ENCODE peak calls at places on chromosomes 3 and 15, in five cellular contexts. One of them, this sample, is unnamed.

GRCh38 chr15:51377038-51377761 is 35.7 kb downstream of the GLDN start:
- DNase-seq in K562: no peak
- DNase-seq in IMR-90: peak
- DNase-seq in HepG2: no peak
- DNase-seq in SK-N-SH: no peak
- DNase-seq in this sample: no peak

GRCh38 chr3:49456417-49456816 is 13.7 kb upstream of the DAG1 start:
- DNase-seq in K562: no peak
- DNase-seq in IMR-90: peak
- DNase-seq in SK-N-SH: no peak
- DNase-seq in HepG2: no peak
- DNase-seq in this sample: no peak

GRCh38 chr3:24678441-24678865 is 183.8 kb upstream of the THRB start:
- DNase-seq in HepG2: no peak
- DNase-seq in K562: no peak
- DNase-seq in IMR-90: peak
- DNase-seq in SK-N-SH: no peak
- DNase-seq in this sample: no peak

GRCh38 chr3:15331606-15332404 is 581 bp downstream of the SH3BP5 start:
- DNase-seq in K562: no peak
- DNase-seq in SK-N-SH: peak
- DNase-seq in HepG2: no peak
- DNase-seq in IMR-90: peak
- DNase-seq in this sample: no peak

GRCh38 chr3:33787328-33788009 is 11.0 kb upstream of the PDCD6IP start:
- DNase-seq in SK-N-SH: peak
- DNase-seq in HepG2: peak
- DNase-seq in K562: peak
- DNase-seq in IMR-90: peak
- DNase-seq in this sample: no peak

GRCh38 chr3:170410428-170411029 is 8.1 kb upstream of the CLDN11 start:
- DNase-seq in HepG2: no peak
- DNase-seq in IMR-90: no peak
- DNase-seq in K562: no peak
- DNase-seq in SK-N-SH: no peak
- DNase-seq in this sample: no peak

GRCh38 chr15:96340611-96341464 is 10.3 kb downstream of the NR2F2 start:
- DNase-seq in IMR-90: peak
- DNase-seq in SK-N-SH: peak
- DNase-seq in K562: no peak
- DNase-seq in HepG2: no peak
- DNase-seq in this sample: no peak

GRCh38 chr3:39207361-39208192 is 15.2 kb upstream of the XIRP1 start:
- DNase-seq in HepG2: no peak
- DNase-seq in K562: no peak
- DNase-seq in IMR-90: no peak
- DNase-seq in SK-N-SH: no peak
- DNase-seq in this sample: no peak

GRCh38 chr15:33150516-33150915 is 44.0 kb downstream of the FMN1 start:
- DNase-seq in SK-N-SH: no peak
- DNase-seq in K562: no peak
- DNase-seq in IMR-90: no peak
- DNase-seq in HepG2: no peak
- DNase-seq in this sample: no peak

GRCh38 chr15:31892513-31892912 is 137.8 kb upstream of the CHRNA7 start:
- DNase-seq in IMR-90: no peak
- DNase-seq in HepG2: no peak
- DNase-seq in SK-N-SH: no peak
- DNase-seq in K562: no peak
- DNase-seq in this sample: no peak

GRCh38 chr15:90603893-90604292 is 74.2 kb downstream of the CRTC3 start:
- DNase-seq in IMR-90: no peak
- DNase-seq in SK-N-SH: no peak
- DNase-seq in HepG2: no peak
- DNase-seq in K562: no peak
- DNase-seq in this sample: no peak

GRCh38 chr3:151248772-151249366 is 29.5 kb downstream of the P2RY14 start:
- DNase-seq in HepG2: no peak
- DNase-seq in SK-N-SH: no peak
- DNase-seq in IMR-90: no peak
- DNase-seq in K562: no peak
- DNase-seq in this sample: no peak

GRCh38 chr15:59594991-59595390 is 16.6 kb upstream of the GCNT3 start:
- DNase-seq in K562: no peak
- DNase-seq in SK-N-SH: no peak
- DNase-seq in IMR-90: no peak
- DNase-seq in HepG2: no peak
- DNase-seq in this sample: no peak

GRCh38 chr3:101377796-101378195 is 57.4 kb upstream of the IMPG2 start:
- DNase-seq in HepG2: no peak
- DNase-seq in IMR-90: peak
- DNase-seq in K562: no peak
- DNase-seq in SK-N-SH: no peak
- DNase-seq in this sample: no peak

GRCh38 chr3:30231277-30232141 is 374.9 kb upstream of the TGFBR2 start:
- DNase-seq in SK-N-SH: peak
- DNase-seq in IMR-90: peak
- DNase-seq in HepG2: no peak
- DNase-seq in K562: no peak
- DNase-seq in this sample: no peak

GRCh38 chr3:103950676-103951075 is 1416.0 kb upstream of the ALCAM start:
- DNase-seq in K562: no peak
- DNase-seq in SK-N-SH: no peak
- DNase-seq in HepG2: no peak
- DNase-seq in IMR-90: no peak
- DNase-seq in this sample: no peak

GRCh38 chr3:77041756-77042155 is 1.9 kb downstream of the ROBO2 start:
- DNase-seq in IMR-90: no peak
- DNase-seq in SK-N-SH: no peak
- DNase-seq in K562: no peak
- DNase-seq in HepG2: no peak
- DNase-seq in this sample: no peak

GRCh38 chr3:132758740-132759139 is 36.5 kb upstream of the NPHP3 start:
- DNase-seq in K562: no peak
- DNase-seq in SK-N-SH: no peak
- DNase-seq in HepG2: no peak
- DNase-seq in IMR-90: no peak
- DNase-seq in this sample: no peak

GRCh38 chr3:149536429-149536828 is 61.9 kb downstream of the TM4SF4 start:
- DNase-seq in SK-N-SH: peak
- DNase-seq in IMR-90: no peak
- DNase-seq in HepG2: no peak
- DNase-seq in K562: peak
- DNase-seq in this sample: no peak

GRCh38 chr3:49006591-49007067 is 562 bp upstream of the WDR6 start:
- DNase-seq in HepG2: no peak
- DNase-seq in K562: no peak
- DNase-seq in SK-N-SH: peak
- DNase-seq in IMR-90: peak
- DNase-seq in this sample: no peak

GRCh38 chr15:32956006-32956405 is 238.2 kb downstream of the GREM1 start:
- DNase-seq in SK-N-SH: peak
- DNase-seq in HepG2: peak
- DNase-seq in K562: peak
- DNase-seq in IMR-90: peak
- DNase-seq in this sample: no peak

GRCh38 chr3:71361346-71361745 is 222.2 kb downstream of the FOXP1 start:
- DNase-seq in K562: no peak
- DNase-seq in HepG2: no peak
- DNase-seq in IMR-90: no peak
- DNase-seq in SK-N-SH: no peak
- DNase-seq in this sample: no peak

GRCh38 chr3:43028678-43029490 is 49.8 kb downstream of the GASK1A start:
- DNase-seq in K562: no peak
- DNase-seq in IMR-90: no peak
- DNase-seq in SK-N-SH: no peak
- DNase-seq in HepG2: peak
- DNase-seq in this sample: no peak

GRCh38 chr3:127096256-127097008 is 96.5 kb upstream of the PRR23E start:
- DNase-seq in K562: no peak
- DNase-seq in SK-N-SH: no peak
- DNase-seq in IMR-90: no peak
- DNase-seq in HepG2: no peak
- DNase-seq in this sample: no peak

GRCh38 chr3:190252080-190252479 is 70.2 kb downstream of the CLDN1 start:
- DNase-seq in SK-N-SH: no peak
- DNase-seq in IMR-90: peak
- DNase-seq in K562: no peak
- DNase-seq in HepG2: no peak
- DNase-seq in this sample: no peak

DNA sequence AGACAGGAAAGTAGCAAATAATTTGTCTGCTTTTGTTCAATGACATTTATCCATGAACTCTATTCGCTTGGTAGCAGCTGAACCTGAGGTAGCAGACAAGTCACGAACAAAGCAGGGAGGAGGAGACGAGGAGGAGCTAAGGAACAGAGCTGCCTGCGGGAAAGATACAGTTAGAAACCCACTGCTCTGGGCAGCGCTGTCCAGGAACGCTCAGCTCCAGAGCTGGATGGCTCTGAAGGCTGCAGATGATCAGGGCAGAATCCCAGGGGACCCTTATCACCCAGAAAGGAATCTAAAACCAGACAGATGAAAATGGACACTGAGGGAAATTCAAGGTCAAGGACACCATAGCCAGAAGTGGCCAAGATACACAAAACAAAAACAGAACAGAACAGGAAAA is 257.8 kb downstream of the CD47 start:
- DNase-seq in HepG2: no peak
- DNase-seq in IMR-90: peak
- DNase-seq in SK-N-SH: peak
- DNase-seq in K562: no peak
- DNase-seq in this sample: no peak
- TF ChIP-seq MXI1 in HepG2: no peak
- TF ChIP-seq MXI1 in IMR-90: no peak
- TF ChIP-seq MXI1 in SK-N-SH: no peak
- TF ChIP-seq MXI1 in K562: no peak
- TF ChIP-seq MXI1 in this sample: no peak

GRCh38 chr3:36867810-36868209 is 77.0 kb downstream of the TRANK1 start:
- DNase-seq in HepG2: no peak
- DNase-seq in IMR-90: no peak
- DNase-seq in SK-N-SH: no peak
- DNase-seq in K562: no peak
- DNase-seq in this sample: no peak

GRCh38 chr3:36871379-36872126 is 73.3 kb downstream of the TRANK1 start:
- DNase-seq in IMR-90: peak
- DNase-seq in HepG2: no peak
- DNase-seq in SK-N-SH: no peak
- DNase-seq in K562: no peak
- DNase-seq in this sample: no peak

GRCh38 chr3:36864180-36865053 is 80.4 kb downstream of the TRANK1 start:
- DNase-seq in IMR-90: no peak
- DNase-seq in SK-N-SH: no peak
- DNase-seq in HepG2: no peak
- DNase-seq in K562: no peak
- DNase-seq in this sample: no peak

GRCh38 chr3:36868614-36869436 is 76.0 kb downstream of the TRANK1 start:
- DNase-seq in SK-N-SH: peak
- DNase-seq in IMR-90: peak
- DNase-seq in K562: peak
- DNase-seq in HepG2: peak
- DNase-seq in this sample: peak

DNA sequence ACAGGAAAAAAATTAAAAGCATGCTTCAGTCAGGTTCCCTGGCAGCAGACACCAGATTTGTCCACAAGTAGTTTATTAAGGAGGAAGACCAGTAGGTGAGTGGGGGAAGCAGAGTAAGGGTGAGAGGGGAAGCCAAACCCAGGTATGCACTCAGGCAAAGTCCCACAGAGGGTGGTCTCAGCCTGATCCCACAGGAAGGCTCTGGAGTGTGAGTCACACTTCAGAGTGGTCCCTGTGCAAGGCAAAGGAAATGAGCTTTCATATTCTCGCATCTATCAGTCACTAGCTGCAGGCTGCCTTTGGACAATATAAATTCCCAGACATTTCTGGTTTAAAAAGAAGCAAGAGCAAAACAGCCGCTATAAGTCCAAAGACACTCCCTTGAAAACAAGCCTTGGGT is 78.5 kb downstream of the TRANK1 start:
- DNase-seq in IMR-90: no peak
- DNase-seq in K562: no peak
- DNase-seq in HepG2: no peak
- DNase-seq in SK-N-SH: no peak
- DNase-seq in this sample: no peak
- TF ChIP-seq MXI1 in IMR-90: no peak
- TF ChIP-seq MXI1 in K562: no peak
- TF ChIP-seq MXI1 in HepG2: no peak
- TF ChIP-seq MXI1 in SK-N-SH: no peak
- TF ChIP-seq MXI1 in this sample: no peak

DNA sequence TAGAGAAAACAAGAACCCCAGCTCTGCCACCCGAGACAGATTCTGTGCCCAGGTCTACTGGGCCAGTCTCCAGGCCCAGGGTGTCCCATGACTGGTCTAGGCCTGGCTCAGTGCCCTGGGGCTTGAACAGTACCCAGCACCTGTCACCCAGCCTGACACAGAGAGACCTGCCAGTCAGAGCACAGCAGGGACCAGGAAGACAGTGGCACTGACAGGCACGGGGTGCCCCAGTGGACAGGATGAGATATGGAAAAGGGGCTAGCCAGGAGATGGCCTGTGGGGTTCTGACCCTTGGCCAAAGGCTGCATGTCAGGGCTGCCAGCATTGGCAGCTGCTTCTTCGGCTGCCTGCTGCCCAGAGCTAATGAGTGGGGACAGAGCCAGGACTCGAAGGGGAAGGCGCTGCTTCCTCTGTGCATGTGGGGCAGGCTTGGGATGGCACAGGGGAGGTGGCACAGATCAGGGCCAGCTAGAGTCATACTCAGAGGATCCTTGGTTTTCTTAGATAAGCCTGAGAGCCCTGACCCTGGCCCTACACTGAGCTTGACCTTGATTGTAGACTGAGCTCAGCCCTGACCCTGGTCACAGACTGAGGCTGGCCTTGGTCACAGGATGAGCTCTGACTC is 15.2 kb downstream of the CCDC33 start:
- DNase-seq in IMR-90: no peak
- DNase-seq in SK-N-SH: peak
- DNase-seq in K562: no peak
- DNase-seq in HepG2: no peak
- DNase-seq in this sample: no peak
- TF ChIP-seq MXI1 in IMR-90: no peak
- TF ChIP-seq MXI1 in SK-N-SH: peak
- TF ChIP-seq MXI1 in K562: no peak
- TF ChIP-seq MXI1 in HepG2: no peak
- TF ChIP-seq MXI1 in this sample: no peak

GRCh38 chr15:68819451-68820204 is 1.1 kb downstream of the ANP32A start:
- DNase-seq in K562: no peak
- DNase-seq in SK-N-SH: peak
- DNase-seq in HepG2: peak
- DNase-seq in IMR-90: peak
- DNase-seq in this sample: no peak
- TF ChIP-seq MXI1 in K562: no peak
- TF ChIP-seq MXI1 in SK-N-SH: peak
- TF ChIP-seq MXI1 in HepG2: no peak
- TF ChIP-seq MXI1 in IMR-90: peak
- TF ChIP-seq MXI1 in this sample: no peak

DNA sequence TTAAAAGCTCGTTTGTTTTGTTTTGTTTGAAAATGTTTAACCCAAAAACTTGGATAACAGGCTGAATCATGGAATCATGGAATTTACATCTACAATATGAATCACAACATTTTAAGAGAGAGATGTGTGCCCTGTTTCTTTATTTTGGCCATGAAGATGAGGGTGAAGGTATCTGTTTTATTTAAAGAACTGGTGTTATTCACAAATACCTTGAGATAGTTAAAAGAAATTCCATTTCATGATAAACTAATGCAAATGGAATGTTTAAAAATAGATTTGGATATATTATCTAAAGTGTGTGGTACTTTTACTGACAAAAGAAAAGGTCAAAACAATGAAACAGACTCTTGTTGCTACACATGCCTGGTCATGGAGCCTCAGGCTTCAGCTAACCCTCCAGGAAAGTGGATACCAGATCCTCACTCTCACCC is 486.0 kb upstream of the CFAP20DC start:
- DNase-seq in K562: no peak
- DNase-seq in HepG2: no peak
- DNase-seq in IMR-90: peak
- DNase-seq in SK-N-SH: peak
- DNase-seq in this sample: no peak
- TF ChIP-seq MXI1 in K562: no peak
- TF ChIP-seq MXI1 in HepG2: no peak
- TF ChIP-seq MXI1 in IMR-90: no peak
- TF ChIP-seq MXI1 in SK-N-SH: no peak
- TF ChIP-seq MXI1 in this sample: no peak